ENCODE peak calls at places on chromosome 9, in seven cellular contexts. T is fibroblast of lung, H is mesothelial cell of epicardium, Z is Peyer's patch, M is endothelial cell, R is Calu3, V is GM13977. C is an unnamed sample.

GRCh38 chr9:113628621-113629020 is 165.1 kb downstream of the RGS3 start:
- DNase-seq in V (no peak), T (no peak), R (no peak), H (no peak), Z (no peak), M (no peak), C (no peak)

GRCh38 chr9:74960548-74960947 is 7.8 kb upstream of the C9orf40 start:
- DNase-seq in H (no peak), Z (no peak), V (no peak), R (no peak), M (no peak), T (peak; percentile 59), C (no peak)

GRCh38 chr9:121485618-121486531 is 13.8 kb downstream of the GGTA1 start:
- DNase-seq in M (no peak), H (no peak), Z (peak; percentile 39), R (no peak), T (no peak), V (no peak), C (no peak)

GRCh38 chr9:6506571-6506970 is 93.6 kb downstream of the UHRF2 start:
- DNase-seq in Z (no peak), H (no peak), R (no peak), V (no peak), T (no peak), M (no peak), C (no peak)

GRCh38 chr9:137168575-137168906 is 1.3 kb downstream of the LRRC26 start:
- DNase-seq in R (no peak), M (no peak), H (no peak), V (peak; percentile 66), T (no peak), Z (no peak), C (no peak)

GRCh38 chr9:26863074-26863473 is 29.5 kb downstream of the CAAP1 start:
- DNase-seq in Z (no peak), M (no peak), V (no peak), H (no peak), T (peak; percentile 20), R (no peak), C (no peak)

GRCh38 chr9:136373300-136374182 is at the start of gene CARD9:
- DNase-seq in V (peak; percentile 71), H (no peak), Z (no peak), M (no peak), T (no peak), R (no peak), C (no peak)

GRCh38 chr9:1049641-1050040 is 516 bp upstream of the DMRT2 start:
- DNase-seq in Z (no peak), T (no peak), R (peak; percentile 18), H (no peak), M (no peak), V (peak; percentile 27), C (no peak)

GRCh38 chr9:123355761-123356520 is at the start of gene CRB2:
- DNase-seq in M (peak; percentile 51), Z (no peak), H (no peak), R (no peak), V (no peak), T (no peak), C (no peak)

GRCh38 chr9:116027951-116028350 is 125.6 kb upstream of the PAPPA start:
- DNase-seq in R (no peak), M (no peak), H (no peak), V (no peak), T (peak; percentile 51), Z (no peak), C (no peak)

GRCh38 chr9:82271099-82271498 is 282.5 kb downstream of the SPATA31D1 start:
- DNase-seq in Z (no peak), M (no peak), R (no peak), V (no peak), T (peak; percentile 79), H (no peak), C (no peak)

GRCh38 chr9:88742483-88742882 is 207.5 kb downstream of the NXNL2 start:
- DNase-seq in T (peak; percentile 93), M (no peak), Z (no peak), V (no peak), R (no peak), H (no peak), C (no peak)
- TF ChIP-seq CTCF in T (no peak), M (no peak), Z (no peak), V (no peak), R (no peak), H (no peak), C (no peak)

GRCh38 chr9:98795970-98796363 is 388 bp downstream of the ANKS6 start:
- DNase-seq in T (no peak), H (no peak), R (no peak), Z (no peak), M (peak; percentile 24), V (no peak), C (no peak)

GRCh38 chr9:98797491-98797890 is 1.1 kb upstream of the ANKS6 start:
- DNase-seq in V (no peak), H (no peak), M (no peak), T (no peak), Z (no peak), R (no peak), C (no peak)

GRCh38 chr9:98795295-98795955 is 930 bp downstream of the ANKS6 start:
- DNase-seq in Z (no peak), V (no peak), T (no peak), H (no peak), M (no peak), R (no peak), C (no peak)

GRCh38 chr9:98798254-98798653 is 1.9 kb upstream of the ANKS6 start:
- DNase-seq in M (no peak), H (no peak), Z (no peak), V (no peak), R (no peak), T (no peak), C (no peak)

DNA sequence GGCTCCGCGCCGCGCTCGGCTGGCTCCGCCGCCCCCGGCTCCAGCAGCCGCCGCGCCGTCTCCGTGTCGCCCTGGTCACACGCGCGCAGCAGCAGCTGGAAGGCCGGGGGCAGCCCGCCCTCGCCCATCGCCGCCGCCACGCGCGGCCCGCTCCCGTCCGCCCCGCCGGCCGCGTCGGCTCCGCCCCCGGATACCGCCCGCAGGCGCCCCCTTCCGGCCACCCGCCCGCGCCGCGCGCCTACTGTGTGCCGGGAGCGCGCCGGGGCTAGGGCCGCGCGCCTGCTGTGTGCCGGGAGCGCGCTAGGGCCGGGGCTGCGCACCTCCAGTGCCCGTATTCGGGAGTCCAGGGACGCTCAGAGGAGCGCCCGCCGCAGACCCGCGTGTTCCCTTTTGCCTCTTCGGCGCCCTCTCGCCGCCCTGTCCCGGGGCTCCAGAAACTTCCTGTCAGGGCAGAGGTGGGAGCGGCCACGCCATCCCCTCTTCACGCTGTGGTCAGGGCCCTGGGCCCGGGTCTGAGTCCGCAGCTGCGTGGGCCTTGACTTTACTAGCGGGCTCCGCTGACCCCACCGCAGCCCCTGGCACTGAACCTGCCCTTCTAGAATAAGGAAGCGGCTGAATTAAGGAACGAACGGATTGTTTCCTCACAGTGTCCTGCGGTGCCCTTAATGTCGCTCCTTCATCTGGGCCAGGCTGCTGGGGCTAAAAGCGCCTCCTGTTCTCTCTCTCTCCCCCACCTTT is at the start of gene ANKS6:
- DNase-seq in V (peak; percentile 93), M (peak; percentile 92), T (peak; percentile 71), Z (peak; percentile 79), R (peak; percentile 88), H (peak; percentile 86), C (peak; percentile 88)
- TF ChIP-seq CTCF in V (peak; percentile 75), M (peak; percentile 68), T (peak; percentile 17), Z (peak; percentile 41), R (no peak), H (peak; percentile 50), C (peak; percentile 57)

DNA sequence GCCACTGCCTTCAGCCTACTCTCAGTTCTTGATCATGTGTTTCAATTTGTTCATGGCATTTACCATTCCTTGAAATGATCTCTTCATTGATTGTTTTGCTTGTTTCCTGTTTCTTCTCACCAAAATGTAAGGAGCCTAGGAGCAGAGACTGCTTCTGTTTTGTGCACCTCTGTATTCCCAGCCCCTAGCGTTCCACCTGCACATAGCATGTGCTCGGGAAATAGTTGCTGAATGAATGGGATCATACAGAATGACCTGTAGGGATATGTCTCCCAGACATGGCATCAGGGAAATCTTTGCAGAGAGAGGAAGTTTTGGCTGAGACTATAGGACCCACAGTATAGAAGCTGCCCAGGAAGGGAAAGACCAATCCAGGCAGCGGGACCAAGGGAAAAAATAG is 6.2 kb upstream of the CERCAM start:
- DNase-seq in R (peak; percentile 32), H (no peak), V (no peak), M (no peak), T (no peak), Z (no peak), C (no peak)
- TF ChIP-seq CTCF in R (peak; percentile 32), H (no peak), V (no peak), M (peak; percentile 20), T (no peak), Z (no peak), C (no peak)

GRCh38 chr9:37971107-37971459 is 67.2 kb upstream of the SLC25A51 start:
- DNase-seq in V (no peak), Z (no peak), T (no peak), H (no peak), M (no peak), R (no peak), C (no peak)

GRCh38 chr9:37974506-37975173 is 70.7 kb upstream of the SLC25A51 start:
- DNase-seq in Z (no peak), H (no peak), R (no peak), T (peak; percentile 54), V (no peak), M (no peak), C (no peak)

GRCh38 chr9:37970301-37971106 is 66.6 kb upstream of the SLC25A51 start:
- DNase-seq in T (no peak), M (no peak), Z (no peak), H (no peak), V (no peak), R (no peak), C (no peak)

GRCh38 chr9:37971691-37972090 is 67.8 kb upstream of the SLC25A51 start:
- DNase-seq in T (no peak), V (no peak), H (no peak), Z (no peak), R (no peak), M (no peak), C (no peak)

DNA sequence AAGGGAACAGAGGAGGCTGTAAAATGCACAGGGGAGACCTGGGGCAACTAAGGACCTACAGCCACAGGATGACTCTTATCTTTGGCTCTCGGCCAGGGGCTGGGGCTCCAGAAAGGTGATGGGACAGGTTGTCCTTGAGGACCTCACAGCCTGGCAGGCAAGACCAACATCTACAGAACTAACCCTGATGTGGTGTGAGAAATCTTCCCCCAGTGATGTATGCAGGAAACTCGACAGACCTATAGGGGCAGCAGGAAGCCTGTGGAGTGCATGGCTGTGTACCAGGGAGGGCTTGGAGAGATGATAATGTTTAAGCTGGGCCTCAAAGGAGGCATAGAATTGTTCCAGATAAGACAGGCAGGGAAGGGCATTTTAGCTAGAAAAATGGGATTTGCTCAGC is 68.4 kb upstream of the SLC25A51 start:
- DNase-seq in V (no peak), M (no peak), T (peak; percentile 42), R (no peak), H (no peak), Z (no peak), C (no peak)
- TF ChIP-seq CTCF in V (no peak), M (no peak), T (no peak), R (no peak), H (no peak), Z (no peak), C (no peak)

GRCh38 chr9:92293452-92294296 is at the start of gene IARS1:
- DNase-seq in V (peak; percentile 93), M (peak; percentile 100), Z (peak; percentile 99), T (peak; percentile 98), H (peak; percentile 95), R (peak; percentile 96), C (peak; percentile 100)
- TF ChIP-seq CTCF in V (peak; percentile 40), M (no peak), Z (no peak), T (peak; percentile 16), H (no peak), R (no peak), C (peak; percentile 40)

GRCh38 chr9:35161713-35162604 is at the start of gene UNC13B:
- DNase-seq in M (peak; percentile 96), T (peak; percentile 90), V (peak; percentile 79), R (peak; percentile 95), Z (peak; percentile 92), H (peak; percentile 93), C (peak; percentile 58)
- TF ChIP-seq CTCF in M (no peak), T (peak; percentile 11), V (no peak), R (no peak), Z (no peak), H (no peak), C (no peak)